ENCODE peak calls at places on chromosome 1, in four cellular contexts. One of them, this sample, is unnamed. For H3K27me3, the result is how much of the 10 kb centered on the place peaks cover.

GRCh38 chr1:160219062-160219929 is 14.1 kb downstream of the PEA15 start:
- DNase-seq in PC-9: no peak
- DNase-seq in fibroblast of lung: peak
- DNase-seq in thoracic aorta: no peak
- DNase-seq in this sample: peak

GRCh38 chr1:94602312-94602711 is 60.8 kb upstream of the F3 start:
- DNase-seq in thoracic aorta: no peak
- DNase-seq in fibroblast of lung: peak
- DNase-seq in PC-9: peak
- DNase-seq in this sample: no peak

GRCh38 chr1:19758227-19758830 is 41.4 kb downstream of the TMCO4 start:
- DNase-seq in thoracic aorta: no peak
- DNase-seq in fibroblast of lung: peak
- DNase-seq in PC-9: peak
- DNase-seq in this sample: peak

GRCh38 chr1:172132836-172133235 is 287.6 kb upstream of the C1orf105 start:
- DNase-seq in thoracic aorta: no peak
- DNase-seq in fibroblast of lung: no peak
- DNase-seq in PC-9: no peak
- DNase-seq in this sample: no peak

GRCh38 chr1:32380061-32380460 is 14.2 kb downstream of the BSDC1 start:
- DNase-seq in fibroblast of lung: no peak
- DNase-seq in PC-9: no peak
- DNase-seq in thoracic aorta: no peak
- DNase-seq in this sample: no peak

GRCh38 chr1:23562138-23562819 is 3.0 kb upstream of the ID3 start:
- DNase-seq in fibroblast of lung: peak
- DNase-seq in PC-9: peak
- DNase-seq in thoracic aorta: peak
- DNase-seq in this sample: peak

GRCh38 chr1:228087771-228088251 is 5.3 kb downstream of the ARF1 start:
- DNase-seq in PC-9: peak
- DNase-seq in fibroblast of lung: peak
- DNase-seq in thoracic aorta: no peak
- DNase-seq in this sample: peak

GRCh38 chr1:20183876-20184275 is 2.0 kb upstream of the UBXN10 start:
- DNase-seq in thoracic aorta: no peak
- DNase-seq in PC-9: no peak
- DNase-seq in fibroblast of lung: no peak
- DNase-seq in this sample: no peak

GRCh38 chr1:16167331-16168143 is 11.7 kb upstream of the EPHA2 start:
- DNase-seq in PC-9: peak
- DNase-seq in fibroblast of lung: no peak
- DNase-seq in thoracic aorta: no peak
- DNase-seq in this sample: no peak

GRCh38 chr1:246510147-246511030 is 3.3 kb upstream of the SMYD3 start:
- DNase-seq in fibroblast of lung: no peak
- DNase-seq in thoracic aorta: no peak
- DNase-seq in PC-9: no peak
- DNase-seq in this sample: no peak

GRCh38 chr1:246508897-246509688 is 2.0 kb upstream of the SMYD3 start:
- DNase-seq in PC-9: no peak
- DNase-seq in thoracic aorta: no peak
- DNase-seq in fibroblast of lung: no peak
- DNase-seq in this sample: no peak

GRCh38 chr1:246506440-246506784 is 667 bp downstream of the SMYD3 start:
- DNase-seq in thoracic aorta: no peak
- DNase-seq in fibroblast of lung: peak
- DNase-seq in PC-9: no peak
- DNase-seq in this sample: no peak

GRCh38 chr1:246503341-246503740 is 3.7 kb downstream of the SMYD3 start:
- DNase-seq in thoracic aorta: no peak
- DNase-seq in PC-9: peak
- DNase-seq in fibroblast of lung: peak
- DNase-seq in this sample: peak

GRCh38 chr1:246506785-246507639 is at the start of gene SMYD3:
- DNase-seq in fibroblast of lung: peak
- DNase-seq in thoracic aorta: no peak
- DNase-seq in PC-9: peak
- DNase-seq in this sample: peak
- TF ChIP-seq CTCF in fibroblast of lung: no peak
- TF ChIP-seq CTCF in thoracic aorta: peak
- TF ChIP-seq CTCF in PC-9: no peak
- TF ChIP-seq CTCF in this sample: no peak

DNA sequence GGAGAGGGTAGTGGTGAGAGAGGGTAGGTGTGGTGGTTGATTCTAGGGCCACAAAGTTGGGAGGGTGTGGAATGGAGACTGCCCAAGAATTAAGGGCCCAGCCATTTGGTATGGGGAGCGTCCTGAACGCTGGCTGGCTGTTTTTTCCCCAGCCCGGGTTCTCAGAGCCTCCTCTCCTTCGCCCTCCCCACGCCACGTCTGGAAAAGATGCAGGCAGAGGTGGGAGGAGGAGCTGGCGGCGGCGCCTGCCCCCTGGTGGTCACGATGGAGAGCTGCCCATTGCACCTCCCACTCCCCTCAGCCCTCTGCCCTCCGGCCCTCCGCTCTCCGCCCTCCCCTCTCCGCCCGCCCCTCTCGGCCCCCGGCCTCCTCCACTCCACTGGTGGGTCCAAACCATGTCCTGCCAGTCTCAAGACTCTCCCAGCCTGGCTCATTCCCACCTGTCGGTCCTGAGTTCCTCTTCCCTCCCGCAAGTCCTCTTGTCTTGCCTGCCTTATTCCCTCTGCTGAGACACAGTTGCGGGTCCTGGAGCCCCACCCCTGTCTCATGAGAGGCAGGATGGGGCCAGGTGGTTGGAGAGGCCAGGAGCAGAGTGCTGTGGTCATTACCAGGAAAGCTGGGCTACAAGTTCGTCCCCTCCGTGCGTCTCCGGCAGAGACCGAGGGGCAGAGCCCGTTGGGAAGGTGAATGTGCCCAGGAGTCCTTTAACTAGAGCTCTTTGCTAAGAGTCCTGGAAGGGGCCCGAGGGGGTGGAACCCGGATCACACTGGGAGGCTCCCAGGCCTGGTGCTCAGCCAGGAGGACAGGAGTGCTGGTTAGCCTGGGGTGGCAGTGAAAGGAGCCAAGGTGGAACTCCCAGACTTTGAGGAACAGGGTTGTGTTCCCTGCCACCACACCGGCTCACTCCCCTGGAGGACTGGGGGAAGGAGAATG is 22.6 kb downstream of the ETNK2 start:
- DNase-seq in thoracic aorta: no peak
- DNase-seq in PC-9: no peak
- DNase-seq in fibroblast of lung: peak
- DNase-seq in this sample: no peak
- H3K4me3 ChIP-seq in thoracic aorta: peak
- H3K4me3 ChIP-seq in PC-9: no peak
- H3K4me3 ChIP-seq in fibroblast of lung: no peak
- H3K4me3 ChIP-seq in this sample: no peak

GRCh38 chr1:3101127-3101939 is 32.3 kb downstream of the PRDM16 start:
- DNase-seq in fibroblast of lung: no peak
- DNase-seq in thoracic aorta: no peak
- DNase-seq in PC-9: no peak
- DNase-seq in this sample: no peak
- H3K27me3 ChIP-seq in fibroblast of lung: under half
- H3K27me3 ChIP-seq in thoracic aorta: under half
- H3K27me3 ChIP-seq in PC-9: half or more
- H3K27me3 ChIP-seq in this sample: under half

GRCh38 chr1:25028910-25029599 is 99.0 kb upstream of the RUNX3 start:
- DNase-seq in fibroblast of lung: no peak
- DNase-seq in thoracic aorta: no peak
- DNase-seq in PC-9: no peak
- DNase-seq in this sample: no peak
- TF ChIP-seq CTCF in fibroblast of lung: no peak
- TF ChIP-seq CTCF in thoracic aorta: no peak
- TF ChIP-seq CTCF in PC-9: no peak
- TF ChIP-seq CTCF in this sample: no peak

This sample was measured in kidney epithelial cell.